ENCODE peak calls at places on chromosomes 13 and 19, in four cellular contexts. X, L, S and V are unnamed samples.

GRCh38 chr13:42720116-42720857 is 61.1 kb upstream of the FAM216B start:
- DNase-seq in X (peak; percentile 2), L (peak; percentile 7), S (no peak), V (no peak)

GRCh38 chr19:32599736-32600157 is 18.8 kb downstream of the PDCD5 start:
- DNase-seq in X (peak; percentile 57), L (peak; percentile 57), S (no peak), V (peak; percentile 50)

GRCh38 chr13:113090806-113091205 is 14.8 kb upstream of the F7 start:
- DNase-seq in X (no peak), L (no peak), S (no peak), V (no peak)

GRCh38 chr19:43901395-43902390 is 33.4 kb downstream of the ZNF45 start:
- DNase-seq in X (peak; percentile 88), L (peak; percentile 80), S (peak; percentile 33), V (peak; percentile 87)

GRCh38 chr13:100921139-100921538 is 246.5 kb upstream of the TMTC4 start:
- DNase-seq in X (no peak), L (no peak), S (no peak), V (no peak)

GRCh38 chr13:99546878-99547277 is 45.6 kb downstream of the TM9SF2 start:
- DNase-seq in X (no peak), L (no peak), S (no peak), V (no peak)

GRCh38 chr13:66264976-66265375 is 965.2 kb downstream of the PCDH9 start:
- DNase-seq in X (no peak), L (no peak), S (no peak), V (no peak)

GRCh38 chr13:28475916-28476725 is 18.8 kb downstream of the FLT1 start:
- DNase-seq in X (peak; percentile 86), L (no peak), S (no peak), V (peak; percentile 52)

GRCh38 chr19:3868770-3869456 is at the start of gene ZFR2:
- DNase-seq in X (no peak), L (no peak), S (no peak), V (peak; percentile 53)

GRCh38 chr19:46748325-46749109 is 2.3 kb upstream of the STRN4 start:
- DNase-seq in X (peak; percentile 69), L (peak; percentile 54), S (no peak), V (peak; percentile 59)

GRCh38 chr13:75736132-75736531 is 100.0 kb downstream of the LMO7 start:
- DNase-seq in X (no peak), L (no peak), S (no peak), V (no peak)

GRCh38 chr19:10617409-10618121 is 7.8 kb upstream of the SLC44A2 start:
- DNase-seq in X (no peak), L (no peak), S (no peak), V (peak; percentile 28)

GRCh38 chr19:40154121-40154680 is 37.0 kb upstream of the MAP3K10 start:
- DNase-seq in X (no peak), L (no peak), S (no peak), V (no peak)

GRCh38 chr19:29263305-29264080 is 50.5 kb upstream of the UQCRFS1 start:
- DNase-seq in X (no peak), L (peak; percentile 11), S (no peak), V (peak; percentile 68)

GRCh38 chr19:53977991-53978731 is 13.3 kb upstream of the CACNG6 start:
- DNase-seq in X (peak; percentile 94), L (no peak), S (peak; percentile 90), V (peak; percentile 44)

DNA sequence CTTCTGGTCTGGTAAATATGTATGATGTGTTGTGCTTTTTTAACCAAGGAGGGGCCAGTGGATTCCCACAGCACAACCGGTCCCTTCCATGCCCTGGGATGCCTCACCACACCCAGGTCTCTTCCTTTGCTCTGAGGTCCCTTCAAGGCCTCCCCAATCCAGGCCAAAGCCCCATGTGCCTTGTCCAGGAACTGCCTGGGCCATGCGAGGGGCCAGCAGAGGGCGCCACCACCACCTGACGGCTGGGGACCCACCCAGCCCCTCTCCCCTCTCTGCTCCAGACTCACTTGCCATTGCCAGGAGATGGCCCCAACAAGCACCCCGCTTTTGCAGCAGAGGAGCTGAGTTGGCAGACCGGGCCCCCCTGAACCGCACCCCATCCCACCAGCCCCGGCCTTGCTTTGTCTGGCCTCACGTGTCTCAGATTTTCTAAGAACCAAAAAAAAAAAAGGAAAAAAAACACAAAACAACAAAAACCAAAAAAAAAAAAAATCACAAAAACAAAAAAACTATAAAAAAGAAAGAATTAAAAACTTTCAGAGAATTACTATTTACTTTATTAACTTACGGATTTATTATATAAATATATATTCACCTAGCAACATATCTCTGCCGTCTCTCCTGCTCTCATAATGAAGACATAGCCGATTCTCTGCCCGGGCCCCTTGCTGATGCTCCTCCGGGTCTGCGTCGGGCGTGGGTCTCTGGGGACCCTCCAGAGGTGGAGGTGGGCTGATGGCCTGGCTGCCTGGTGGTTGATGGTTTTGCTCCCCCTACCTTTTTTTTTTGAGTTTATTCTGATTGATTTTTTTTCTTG is 14.4 kb downstream of the CAPN12 start:
- DNase-seq in X (peak; percentile 57), L (peak; percentile 57), S (peak; percentile 54), V (peak; percentile 66)
- TF ChIP-seq JUN in X (no peak), L (no peak), S (no peak), V (no peak)

GRCh38 chr19:35417713-35418534 is 30.1 kb upstream of the FFAR2 start:
- DNase-seq in X (no peak), L (no peak), S (no peak), V (no peak)
- H2AFZ ChIP-seq in X (no peak overlapping the region), L (no peak overlapping the region), S (no peak overlapping the region), V (no peak overlapping the region)

DNA sequence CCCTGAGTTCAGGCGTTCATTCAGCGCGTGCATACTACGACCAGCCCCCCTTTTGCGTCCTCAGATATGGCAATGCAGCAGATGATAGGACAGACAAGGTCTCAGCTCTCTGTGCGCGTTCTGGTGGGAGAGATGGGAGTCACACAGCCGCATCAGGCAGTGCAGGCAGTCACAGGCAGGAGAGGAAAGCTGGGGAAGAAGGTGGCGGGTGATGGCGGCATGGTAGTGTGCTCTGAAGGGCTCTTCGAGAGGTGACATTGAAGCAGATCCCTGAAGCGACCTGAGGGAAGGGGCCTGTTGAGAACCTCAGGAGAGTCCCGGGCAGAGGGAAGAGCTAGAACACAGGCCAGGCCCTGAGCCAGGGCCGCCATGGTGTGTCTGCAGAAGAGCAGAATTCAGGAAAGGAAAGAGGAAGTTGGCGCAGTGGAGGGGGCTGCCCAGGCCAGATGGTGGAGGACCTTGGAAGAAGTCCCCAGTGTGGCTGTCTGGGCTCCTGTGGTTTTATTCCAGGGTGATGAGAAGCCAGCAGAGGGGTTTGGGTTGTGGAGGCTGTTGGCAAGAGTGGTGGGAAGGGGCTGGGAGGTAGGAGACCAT is 3.5 kb downstream of the USF2 start:
- DNase-seq in X (no peak), L (no peak), S (no peak), V (no peak)
- TF ChIP-seq JUN in X (no peak), L (no peak), S (no peak), V (no peak)

GRCh38 chr19:4969772-4970531 is 1.0 kb downstream of the KDM4B start:
- DNase-seq in X (peak; percentile 17), L (no peak), S (no peak), V (no peak)

GRCh38 chr19:4969292-4969771 is 419 bp downstream of the KDM4B start:
- DNase-seq in X (no peak), L (no peak), S (no peak), V (no peak)

GRCh38 chr19:4967738-4968461 is 1.0 kb upstream of the KDM4B start:
- DNase-seq in X (no peak), L (no peak), S (no peak), V (no peak)

GRCh38 chr19:4966591-4966990 is 2.3 kb upstream of the KDM4B start:
- DNase-seq in X (no peak), L (no peak), S (no peak), V (no peak)

GRCh38 chr19:4968462-4969291 is at the start of gene KDM4B:
- DNase-seq in X (peak; percentile 100), L (peak; percentile 97), S (peak; percentile 99), V (peak; percentile 98)
- H2AFZ ChIP-seq in X (peak within 1 kb of the TSS; percentile 94), L (no peak within 1 kb of the TSS), S (peak within 1 kb of the TSS; percentile 98), V (peak within 1 kb of the TSS; percentile 93)

GRCh38 chr13:20119960-20120359 is 40.9 kb downstream of the GJA3 start:
- DNase-seq in X (no peak), L (no peak), S (no peak), V (no peak)

GRCh38 chr13:20121154-20121515 is 39.7 kb downstream of the GJA3 start:
- DNase-seq in X (no peak), L (peak; percentile 30), S (no peak), V (no peak)

GRCh38 chr13:20116213-20116612 is 44.6 kb downstream of the GJA3 start:
- DNase-seq in X (no peak), L (no peak), S (no peak), V (no peak)

GRCh38 chr13:20114066-20114465 is 46.8 kb downstream of the GJA3 start:
- DNase-seq in X (no peak), L (peak; percentile 18), S (no peak), V (no peak)

GRCh38 chr13:20118268-20119140 is 42.3 kb downstream of the GJA3 start:
- DNase-seq in X (peak; percentile 39), L (no peak), S (no peak), V (peak; percentile 83)
- TF ChIP-seq JUN in X (no peak), L (no peak), S (no peak), V (no peak)

GRCh38 chr19:6890938-6891337 is 3.6 kb downstream of the ADGRE1 start:
- DNase-seq in X (no peak), L (no peak), S (no peak), V (no peak)

GRCh38 chr19:6890421-6890913 is 3.1 kb downstream of the ADGRE1 start:
- DNase-seq in X (no peak), L (no peak), S (no peak), V (no peak)

GRCh38 chr19:6886272-6886671 is 1.1 kb upstream of the ADGRE1 start:
- DNase-seq in X (no peak), L (no peak), S (no peak), V (no peak)

GRCh38 chr19:6888967-6889366 is 1.6 kb downstream of the ADGRE1 start:
- DNase-seq in X (no peak), L (no peak), S (no peak), V (no peak)

GRCh38 chr19:6887326-6887725 is at the start of gene ADGRE1:
- DNase-seq in X (no peak), L (no peak), S (no peak), V (no peak)
- H2AFZ ChIP-seq in X (no peak within 1 kb of the TSS), L (no peak within 1 kb of the TSS), S (no peak within 1 kb of the TSS), V (no peak within 1 kb of the TSS)

GRCh38 chr13:31925079-31925478 is 106.5 kb upstream of the FRY start:
- DNase-seq in X (no peak), L (no peak), S (no peak), V (no peak)

GRCh38 chr13:31922724-31923123 is 108.8 kb upstream of the FRY start:
- DNase-seq in X (no peak), L (no peak), S (no peak), V (no peak)

GRCh38 chr13:31920301-31920818 is 111.2 kb upstream of the FRY start:
- DNase-seq in X (no peak), L (no peak), S (no peak), V (no peak)

GRCh38 chr13:31927219-31927653 is 104.3 kb upstream of the FRY start:
- DNase-seq in X (no peak), L (peak; percentile 19), S (no peak), V (no peak)

DNA sequence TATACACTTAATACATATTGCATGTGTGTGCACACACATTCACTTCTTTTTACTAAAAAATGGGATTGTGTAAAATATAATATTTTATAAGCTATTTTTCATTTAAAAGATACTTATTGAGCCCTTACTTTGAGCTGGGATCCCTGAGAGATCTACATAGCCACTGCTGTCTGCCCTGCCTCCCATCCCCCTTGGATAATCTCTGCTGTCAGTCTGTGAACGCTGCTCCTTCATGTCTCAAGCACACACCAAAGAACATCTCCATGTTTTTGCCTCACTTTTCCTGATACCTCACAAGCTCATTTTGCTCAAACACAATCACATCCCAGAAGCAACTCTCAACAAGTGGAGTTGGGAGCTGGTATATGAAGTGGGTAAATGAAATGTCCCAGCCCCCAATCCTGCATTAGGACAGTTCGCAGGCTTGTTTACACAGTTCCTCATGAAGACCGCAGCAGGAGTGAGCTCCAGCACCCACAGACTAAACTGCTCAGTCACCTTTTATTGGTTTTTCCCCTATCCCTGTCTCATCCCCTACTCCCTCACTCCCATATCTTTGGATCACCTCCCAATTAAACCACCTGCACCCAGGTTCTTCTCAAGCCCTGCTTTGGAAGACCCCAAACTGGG is 108.3 kb upstream of the FRY start:
- DNase-seq in X (no peak), L (peak; percentile 3), S (no peak), V (no peak)
- TF ChIP-seq JUN in X (no peak), L (no peak), S (no peak), V (no peak)